ENCODE peak calls at places on chromosomes 16 and 17, in six cellular contexts. One of them, this sample, is unnamed.
A peak's percentile ranks its signal among the peaks of the same experiment; 100 is the strongest.

GRCh38 chr17:59837362-59838195 is 55.2 kb downstream of the TUBD1 start:
- DNase-seq in heart right ventricle: no peak
- DNase-seq in brain microvascular endothelial cell: peak; percentile 99
- DNase-seq in heart left ventricle: peak; percentile 72
- DNase-seq in tibial artery: peak; percentile 81
- DNase-seq in WERI-Rb-1: no peak
- DNase-seq in this sample: peak; percentile 70

GRCh38 chr17:14211778-14212177 is 24.9 kb downstream of the CDRT15 start:
- DNase-seq in brain microvascular endothelial cell: no peak
- DNase-seq in WERI-Rb-1: peak; percentile 15
- DNase-seq in heart left ventricle: peak; percentile 32
- DNase-seq in heart right ventricle: peak; percentile 33
- DNase-seq in tibial artery: no peak
- DNase-seq in this sample: no peak

GRCh38 chr16:89696598-89697128 is 4.8 kb downstream of the SPATA2L start:
- DNase-seq in tibial artery: no peak
- DNase-seq in WERI-Rb-1: no peak
- DNase-seq in brain microvascular endothelial cell: no peak
- DNase-seq in heart left ventricle: no peak
- DNase-seq in heart right ventricle: no peak
- DNase-seq in this sample: peak; percentile 18

GRCh38 chr17:31726980-31727427 is 132.0 kb downstream of the COPRS start:
- DNase-seq in WERI-Rb-1: no peak
- DNase-seq in heart left ventricle: no peak
- DNase-seq in heart right ventricle: no peak
- DNase-seq in tibial artery: no peak
- DNase-seq in brain microvascular endothelial cell: no peak
- DNase-seq in this sample: no peak

GRCh38 chr17:65893692-65894279 is 298.1 kb downstream of the CEP112 start:
- DNase-seq in heart left ventricle: no peak
- DNase-seq in brain microvascular endothelial cell: no peak
- DNase-seq in tibial artery: no peak
- DNase-seq in heart right ventricle: no peak
- DNase-seq in WERI-Rb-1: no peak
- DNase-seq in this sample: no peak

GRCh38 chr16:57809843-57810196 is 7.5 kb upstream of the KIFC3 start:
- DNase-seq in tibial artery: no peak
- DNase-seq in heart left ventricle: no peak
- DNase-seq in WERI-Rb-1: peak; percentile 37
- DNase-seq in brain microvascular endothelial cell: no peak
- DNase-seq in heart right ventricle: peak; percentile 5
- DNase-seq in this sample: no peak

GRCh38 chr17:16352303-16352837 is 899 bp downstream of the CENPV start:
- DNase-seq in WERI-Rb-1: peak; percentile 86
- DNase-seq in heart left ventricle: no peak
- DNase-seq in heart right ventricle: no peak
- DNase-seq in brain microvascular endothelial cell: peak; percentile 11
- DNase-seq in tibial artery: peak; percentile 63
- DNase-seq in this sample: peak; percentile 63

GRCh38 chr17:80749611-80750010 is 205.0 kb downstream of the RPTOR start:
- DNase-seq in tibial artery: no peak
- DNase-seq in brain microvascular endothelial cell: no peak
- DNase-seq in WERI-Rb-1: no peak
- DNase-seq in heart right ventricle: no peak
- DNase-seq in heart left ventricle: no peak
- DNase-seq in this sample: no peak

GRCh38 chr17:31061678-31062077 is 33.1 kb upstream of the NF1 start:
- DNase-seq in tibial artery: no peak
- DNase-seq in WERI-Rb-1: peak; percentile 30
- DNase-seq in brain microvascular endothelial cell: no peak
- DNase-seq in heart right ventricle: no peak
- DNase-seq in heart left ventricle: no peak
- DNase-seq in this sample: peak; percentile 5

GRCh38 chr17:69448431-69449102 is 34.1 kb downstream of the MAP2K6 start:
- DNase-seq in heart right ventricle: peak; percentile 50
- DNase-seq in brain microvascular endothelial cell: no peak
- DNase-seq in heart left ventricle: peak; percentile 33
- DNase-seq in WERI-Rb-1: no peak
- DNase-seq in tibial artery: no peak
- DNase-seq in this sample: no peak

GRCh38 chr17:52201764-52202571 is 43.5 kb upstream of the CA10 start:
- DNase-seq in heart left ventricle: no peak
- DNase-seq in brain microvascular endothelial cell: no peak
- DNase-seq in tibial artery: no peak
- DNase-seq in WERI-Rb-1: no peak
- DNase-seq in heart right ventricle: no peak
- DNase-seq in this sample: no peak

GRCh38 chr17:59790936-59791335 is 83.5 kb downstream of the VMP1 start:
- DNase-seq in tibial artery: no peak
- DNase-seq in WERI-Rb-1: no peak
- DNase-seq in heart right ventricle: no peak
- DNase-seq in heart left ventricle: no peak
- DNase-seq in brain microvascular endothelial cell: no peak
- DNase-seq in this sample: no peak

GRCh38 chr17:80109066-80109618 is 7.8 kb downstream of the GAA start:
- DNase-seq in heart left ventricle: no peak
- DNase-seq in WERI-Rb-1: no peak
- DNase-seq in heart right ventricle: no peak
- DNase-seq in brain microvascular endothelial cell: no peak
- DNase-seq in tibial artery: peak; percentile 52
- DNase-seq in this sample: no peak

GRCh38 chr16:80460004-80460403 is 80.8 kb upstream of the DYNLRB2 start:
- DNase-seq in brain microvascular endothelial cell: no peak
- DNase-seq in tibial artery: no peak
- DNase-seq in heart left ventricle: no peak
- DNase-seq in WERI-Rb-1: no peak
- DNase-seq in heart right ventricle: no peak
- DNase-seq in this sample: no peak

GRCh38 chr17:76869878-76870714 is 1.9 kb downstream of the MGAT5B start:
- DNase-seq in WERI-Rb-1: no peak
- DNase-seq in heart right ventricle: no peak
- DNase-seq in heart left ventricle: no peak
- DNase-seq in tibial artery: no peak
- DNase-seq in brain microvascular endothelial cell: no peak
- DNase-seq in this sample: no peak

GRCh38 chr16:4636196-4636595 is 11.6 kb downstream of the MGRN1 start:
- DNase-seq in tibial artery: no peak
- DNase-seq in brain microvascular endothelial cell: no peak
- DNase-seq in heart right ventricle: no peak
- DNase-seq in heart left ventricle: no peak
- DNase-seq in WERI-Rb-1: no peak
- DNase-seq in this sample: no peak

GRCh38 chr17:65064452-65065019 is 8.0 kb upstream of the GNA13 start:
- DNase-seq in brain microvascular endothelial cell: peak; percentile 29
- DNase-seq in WERI-Rb-1: peak; percentile 44
- DNase-seq in heart left ventricle: no peak
- DNase-seq in tibial artery: no peak
- DNase-seq in heart right ventricle: no peak
- DNase-seq in this sample: no peak

GRCh38 chr17:76957600-76958464 is 89.6 kb downstream of the MGAT5B start:
- DNase-seq in WERI-Rb-1: peak; percentile 68
- DNase-seq in brain microvascular endothelial cell: peak; percentile 12
- DNase-seq in heart left ventricle: no peak
- DNase-seq in heart right ventricle: no peak
- DNase-seq in tibial artery: no peak
- DNase-seq in this sample: no peak

GRCh38 chr16:70158261-70158939 is 15.2 kb upstream of the CLEC18C start:
- DNase-seq in brain microvascular endothelial cell: no peak
- DNase-seq in heart right ventricle: no peak
- DNase-seq in WERI-Rb-1: peak; percentile 12
- DNase-seq in heart left ventricle: no peak
- DNase-seq in tibial artery: no peak
- DNase-seq in this sample: no peak

GRCh38 chr17:79826210-79826680 is 13.0 kb downstream of the CBX4 start:
- DNase-seq in brain microvascular endothelial cell: no peak
- DNase-seq in WERI-Rb-1: no peak
- DNase-seq in tibial artery: no peak
- DNase-seq in heart right ventricle: no peak
- DNase-seq in heart left ventricle: no peak
- DNase-seq in this sample: no peak

GRCh38 chr17:55533611-55534010 is 22.4 kb upstream of the SMIM36 start:
- DNase-seq in tibial artery: no peak
- DNase-seq in heart left ventricle: no peak
- DNase-seq in brain microvascular endothelial cell: no peak
- DNase-seq in heart right ventricle: no peak
- DNase-seq in WERI-Rb-1: no peak
- DNase-seq in this sample: no peak

GRCh38 chr16:89246903-89247733 is 29.6 kb downstream of the ZNF778 start:
- DNase-seq in WERI-Rb-1: no peak
- DNase-seq in brain microvascular endothelial cell: peak; percentile 55
- DNase-seq in heart left ventricle: peak; percentile 90
- DNase-seq in heart right ventricle: peak; percentile 94
- DNase-seq in tibial artery: peak; percentile 89
- DNase-seq in this sample: peak; percentile 96

GRCh38 chr16:86854058-86854621 is 275.8 kb downstream of the FOXL1 start:
- DNase-seq in heart left ventricle: no peak
- DNase-seq in heart right ventricle: no peak
- DNase-seq in WERI-Rb-1: no peak
- DNase-seq in brain microvascular endothelial cell: no peak
- DNase-seq in tibial artery: no peak
- DNase-seq in this sample: no peak

GRCh38 chr17:56142325-56142724 is 10.9 kb upstream of the ANKFN1 start:
- DNase-seq in brain microvascular endothelial cell: no peak
- DNase-seq in tibial artery: no peak
- DNase-seq in heart right ventricle: no peak
- DNase-seq in heart left ventricle: no peak
- DNase-seq in WERI-Rb-1: no peak
- DNase-seq in this sample: no peak

GRCh38 chr16:4293822-4294457 is 21.1 kb upstream of the TFAP4 start:
- DNase-seq in heart right ventricle: peak; percentile 51
- DNase-seq in WERI-Rb-1: peak; percentile 52
- DNase-seq in brain microvascular endothelial cell: peak; percentile 76
- DNase-seq in tibial artery: peak; percentile 86
- DNase-seq in heart left ventricle: peak; percentile 64
- DNase-seq in this sample: peak; percentile 85

GRCh38 chr17:81665205-81666091 is 957 bp downstream of the OXLD1 start:
- DNase-seq in brain microvascular endothelial cell: peak; percentile 15
- DNase-seq in heart right ventricle: no peak
- DNase-seq in heart left ventricle: peak; percentile 43
- DNase-seq in WERI-Rb-1: peak; percentile 63
- DNase-seq in tibial artery: no peak
- DNase-seq in this sample: no peak

GRCh38 chr16:24853830-24854229 is 8.1 kb downstream of the SLC5A11 start:
- DNase-seq in heart right ventricle: peak; percentile 26
- DNase-seq in tibial artery: peak; percentile 62
- DNase-seq in WERI-Rb-1: no peak
- DNase-seq in heart left ventricle: no peak
- DNase-seq in brain microvascular endothelial cell: peak; percentile 52
- DNase-seq in this sample: peak; percentile 78

GRCh38 chr16:87338155-87338765 is 21.1 kb upstream of the C16orf95 start:
- DNase-seq in brain microvascular endothelial cell: no peak
- DNase-seq in WERI-Rb-1: no peak
- DNase-seq in heart right ventricle: no peak
- DNase-seq in tibial artery: no peak
- DNase-seq in heart left ventricle: no peak
- DNase-seq in this sample: no peak

GRCh38 chr16:71675380-71675779 is 49.1 kb downstream of the PHLPP2 start:
- DNase-seq in heart left ventricle: no peak
- DNase-seq in heart right ventricle: no peak
- DNase-seq in WERI-Rb-1: no peak
- DNase-seq in tibial artery: no peak
- DNase-seq in brain microvascular endothelial cell: no peak
- DNase-seq in this sample: no peak

GRCh38 chr16:71672125-71672524 is 46.1 kb downstream of the MARVELD3 start:
- DNase-seq in heart left ventricle: no peak
- DNase-seq in heart right ventricle: no peak
- DNase-seq in tibial artery: no peak
- DNase-seq in WERI-Rb-1: no peak
- DNase-seq in brain microvascular endothelial cell: no peak
- DNase-seq in this sample: no peak

GRCh38 chr16:71674229-71674628 is 48.2 kb downstream of the MARVELD3 start:
- DNase-seq in heart left ventricle: no peak
- DNase-seq in WERI-Rb-1: no peak
- DNase-seq in brain microvascular endothelial cell: no peak
- DNase-seq in tibial artery: no peak
- DNase-seq in heart right ventricle: no peak
- DNase-seq in this sample: no peak

GRCh38 chr16:71673190-71673956 is 47.4 kb downstream of the MARVELD3 start:
- DNase-seq in WERI-Rb-1: no peak
- DNase-seq in tibial artery: no peak
- DNase-seq in brain microvascular endothelial cell: no peak
- DNase-seq in heart left ventricle: no peak
- DNase-seq in heart right ventricle: no peak
- DNase-seq in this sample: no peak

DNA sequence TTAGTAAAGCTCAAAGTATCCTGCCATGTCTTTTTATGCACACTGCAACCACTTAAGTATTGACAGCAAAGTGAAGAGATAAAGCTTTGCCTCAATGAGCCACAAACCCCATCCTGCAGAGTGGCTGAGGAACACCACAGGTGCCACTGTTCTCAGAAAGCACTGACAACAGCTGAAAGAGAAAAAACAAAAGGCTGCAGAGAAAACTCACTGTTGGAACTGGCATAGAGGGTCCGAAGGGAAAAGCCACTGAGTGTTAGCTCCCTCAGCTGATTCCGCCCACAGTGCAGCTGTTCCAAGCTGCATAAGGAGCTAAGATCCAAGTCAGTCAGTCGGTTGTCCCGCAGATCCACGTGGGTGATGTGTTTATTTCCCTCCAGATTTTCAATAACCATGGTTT is 48.3 kb downstream of the PHLPP2 start:
- DNase-seq in tibial artery: no peak
- DNase-seq in heart left ventricle: no peak
- DNase-seq in brain microvascular endothelial cell: no peak
- DNase-seq in WERI-Rb-1: no peak
- DNase-seq in heart right ventricle: no peak
- DNase-seq in this sample: no peak
- TF ChIP-seq CTCF in tibial artery: no peak
- TF ChIP-seq CTCF in heart left ventricle: no peak
- TF ChIP-seq CTCF in brain microvascular endothelial cell: no peak
- TF ChIP-seq CTCF in WERI-Rb-1: no peak
- TF ChIP-seq CTCF in heart right ventricle: no peak
- TF ChIP-seq CTCF in this sample: no peak

GRCh38 chr17:42071810-42072209 is 21.4 kb upstream of the C17orf113 start:
- DNase-seq in heart left ventricle: no peak
- DNase-seq in tibial artery: no peak
- DNase-seq in WERI-Rb-1: no peak
- DNase-seq in brain microvascular endothelial cell: no peak
- DNase-seq in heart right ventricle: no peak
- DNase-seq in this sample: no peak
- H3K27me3 ChIP-seq in heart left ventricle: peaks cover 24% of the 10 kb centered on the region
- H3K27me3 ChIP-seq in tibial artery: peaks cover 75% of the 10 kb centered on the region
- H3K27me3 ChIP-seq in WERI-Rb-1: no peaks in the 10 kb centered on the region
- H3K27me3 ChIP-seq in brain microvascular endothelial cell: peaks cover 12% of the 10 kb centered on the region
- H3K27me3 ChIP-seq in heart right ventricle: peaks cover 34% of the 10 kb centered on the region
- H3K27me3 ChIP-seq in this sample: peaks cover 7% of the 10 kb centered on the region

DNA sequence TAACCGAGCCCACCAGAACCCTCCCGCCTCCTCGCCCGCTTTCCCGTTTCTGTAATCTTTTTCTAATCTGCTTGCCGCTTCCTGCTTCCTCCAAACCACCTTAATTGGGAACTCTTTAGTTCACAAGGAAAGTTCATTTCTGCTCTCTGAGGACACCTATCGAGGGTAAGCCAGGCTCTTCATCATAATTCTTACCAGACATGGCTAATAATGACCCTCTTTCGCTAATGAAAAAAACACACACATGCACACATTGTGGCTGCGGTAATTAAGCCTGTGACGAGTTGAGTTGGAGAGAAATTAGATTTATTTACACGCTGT is 100.7 kb downstream of the ZNF423 start:
- DNase-seq in WERI-Rb-1: peak; percentile 72
- DNase-seq in brain microvascular endothelial cell: peak; percentile 21
- DNase-seq in tibial artery: no peak
- DNase-seq in heart right ventricle: no peak
- DNase-seq in heart left ventricle: no peak
- DNase-seq in this sample: no peak
- TF ChIP-seq CTCF in WERI-Rb-1: peak; percentile 37
- TF ChIP-seq CTCF in brain microvascular endothelial cell: peak; percentile 69
- TF ChIP-seq CTCF in tibial artery: peak; percentile 38
- TF ChIP-seq CTCF in heart right ventricle: peak; percentile 69
- TF ChIP-seq CTCF in heart left ventricle: peak; percentile 19
- TF ChIP-seq CTCF in this sample: peak; percentile 75

GRCh38 chr17:73901249-73901648 is 257.0 kb upstream of the SDK2 start:
- DNase-seq in brain microvascular endothelial cell: no peak
- DNase-seq in WERI-Rb-1: no peak
- DNase-seq in heart right ventricle: no peak
- DNase-seq in tibial artery: no peak
- DNase-seq in heart left ventricle: no peak
- DNase-seq in this sample: no peak
- H3K27me3 ChIP-seq in brain microvascular endothelial cell: no peaks in the 10 kb centered on the region
- H3K27me3 ChIP-seq in WERI-Rb-1: no peaks in the 10 kb centered on the region
- H3K27me3 ChIP-seq in heart right ventricle: peaks cover 97% of the 10 kb centered on the region
- H3K27me3 ChIP-seq in tibial artery: peaks cover 54% of the 10 kb centered on the region
- H3K27me3 ChIP-seq in heart left ventricle: peaks cover 42% of the 10 kb centered on the region
- H3K27me3 ChIP-seq in this sample: no peaks in the 10 kb centered on the region

This sample was measured in BE2C.